ENCODE peak calls at places on chromosome 17, in seven cellular contexts. G, D, P, N, Q, S and Y are unnamed samples. For H3K4me1, the result is how much of the 10 kb centered on the place peaks cover.

GRCh38 chr17:65064452-65065019 is 8.0 kb upstream of the GNA13 start:
- DNase-seq in G (peak), D (no peak), P (no peak), N (peak), Q (no peak), S (no peak), Y (no peak)

GRCh38 chr17:14307560-14308024 is 6.7 kb downstream of the HS3ST3B1 start:
- DNase-seq in G (peak), D (no peak), P (no peak), N (peak), Q (no peak), S (no peak), Y (no peak)

GRCh38 chr17:48484256-48484655 is 46.6 kb downstream of the HOXB1 start:
- DNase-seq in G (no peak), D (no peak), P (no peak), N (peak), Q (no peak), S (no peak), Y (no peak)

GRCh38 chr17:5592382-5592781 is 8.1 kb upstream of the NLRP1 start:
- DNase-seq in G (peak), D (no peak), P (peak), N (peak), Q (no peak), S (peak), Y (peak)

GRCh38 chr17:50944054-50944901 is 78.1 kb upstream of the TOB1 start:
- DNase-seq in G (peak), D (peak), P (peak), N (peak), Q (peak), S (peak), Y (peak)

GRCh38 chr17:20121359-20122235 is 112.4 kb downstream of the SPECC1 start:
- DNase-seq in G (peak), D (peak), P (peak), N (peak), Q (peak), S (peak), Y (peak)

GRCh38 chr17:81191116-81191515 is 25.1 kb upstream of the AATK start:
- DNase-seq in G (no peak), D (no peak), P (no peak), N (no peak), Q (no peak), S (no peak), Y (no peak)

GRCh38 chr17:10380631-10381408 is 8.0 kb upstream of the MYH13 start:
- DNase-seq in G (peak), D (no peak), P (no peak), N (peak), Q (no peak), S (no peak), Y (no peak)

GRCh38 chr17:8807070-8807550 is 7.9 kb upstream of the MFSD6L start:
- DNase-seq in G (no peak), D (no peak), P (no peak), N (peak), Q (no peak), S (no peak), Y (no peak)

GRCh38 chr17:13410874-13411273 is 190.9 kb downstream of the HS3ST3A1 start:
- DNase-seq in G (peak), D (no peak), P (no peak), N (no peak), Q (no peak), S (no peak), Y (no peak)

GRCh38 chr17:31373150-31374082 is 18.1 kb upstream of the RAB11FIP4 start:
- DNase-seq in G (peak), D (no peak), P (no peak), N (peak), Q (no peak), S (peak), Y (peak)

GRCh38 chr17:77332034-77332971 is 191.5 kb downstream of the SEC14L1 start:
- DNase-seq in G (no peak), D (peak), P (no peak), N (peak), Q (peak), S (peak), Y (peak)

GRCh38 chr17:77329741-77330531 is 189.2 kb downstream of the SEC14L1 start:
- DNase-seq in G (no peak), D (peak), P (no peak), N (no peak), Q (peak), S (no peak), Y (peak)

GRCh38 chr17:77328823-77329740 is 188.3 kb downstream of the SEC14L1 start:
- DNase-seq in G (no peak), D (peak), P (no peak), N (no peak), Q (peak), S (no peak), Y (peak)

GRCh38 chr17:77331161-77331864 is 190.5 kb downstream of the SEC14L1 start:
- DNase-seq in G (peak), D (peak), P (peak), N (peak), Q (peak), S (peak), Y (peak)

GRCh38 chr17:77330602-77331081 is 189.9 kb downstream of the SEC14L1 start:
- DNase-seq in G (no peak), D (peak), P (no peak), N (no peak), Q (peak), S (no peak), Y (no peak)
- H3K4me1 ChIP-seq in G (under half), D (under half), P (under half), N (under half), Q (under half), S (half or more), Y (under half)

GRCh38 chr17:82679586-82680465 is 18.7 kb downstream of the RAB40B start:
- DNase-seq in G (no peak), D (no peak), P (no peak), N (no peak), Q (no peak), S (no peak), Y (no peak)
- H3K4me1 ChIP-seq in G (under half), D (under half), P (under half), N (under half), Q (under half), S (under half), Y (under half)

DNA sequence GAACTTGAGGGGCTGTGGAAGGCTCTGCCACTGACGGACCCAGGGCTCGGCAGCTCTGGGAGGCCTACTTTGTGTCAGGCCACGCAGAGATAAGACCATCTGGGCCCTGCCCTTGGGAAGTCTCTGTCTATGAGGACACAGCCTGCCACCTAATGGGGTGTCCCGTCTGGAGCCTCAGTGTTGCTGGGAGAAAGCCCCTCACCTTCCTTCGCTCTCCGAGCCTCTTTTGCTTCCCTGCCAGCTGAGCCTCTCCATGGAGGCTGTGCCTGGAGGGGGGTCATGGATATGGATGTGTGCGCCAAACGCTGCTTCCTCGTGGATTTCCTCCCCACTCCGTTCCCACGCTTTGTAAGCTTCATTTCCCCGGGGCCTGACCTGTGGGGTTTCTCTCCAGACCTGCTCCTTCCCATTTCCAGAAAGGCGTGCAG is 228.8 kb downstream of the SEC14L1 start:
- DNase-seq in G (no peak), D (no peak), P (no peak), N (no peak), Q (no peak), S (no peak), Y (no peak)
- H3K4me1 ChIP-seq in G (under half), D (half or more), P (under half), N (half or more), Q (half or more), S (half or more), Y (under half)

GRCh38 chr17:17359271-17359670 is 56.1 kb downstream of the NT5M start:
- DNase-seq in G (no peak), D (no peak), P (no peak), N (no peak), Q (no peak), S (no peak), Y (no peak)
- H3K4me1 ChIP-seq in G (under half), D (under half), P (under half), N (under half), Q (under half), S (under half), Y (under half)

GRCh38 chr17:79945591-79946255 is 89.9 kb downstream of the TBC1D16 start:
- DNase-seq in G (no peak), D (no peak), P (peak), N (no peak), Q (peak), S (no peak), Y (no peak)
- H3K4me1 ChIP-seq in G (under half), D (under half), P (under half), N (under half), Q (under half), S (under half), Y (under half)

GRCh38 chr17:42521666-42522262 is 14.3 kb upstream of the NAGLU start:
- DNase-seq in G (peak), D (no peak), P (no peak), N (no peak), Q (no peak), S (no peak), Y (no peak)
- H3K4me1 ChIP-seq in G (half or more), D (half or more), P (half or more), N (under half), Q (under half), S (under half), Y (under half)

GRCh38 chr17:59634632-59635561 is 15.2 kb downstream of the CLTC start:
- DNase-seq in G (no peak), D (no peak), P (no peak), N (peak), Q (no peak), S (no peak), Y (peak)
- H3K4me1 ChIP-seq in G (under half), D (half or more), P (under half), N (under half), Q (under half), S (under half), Y (under half)

DNA sequence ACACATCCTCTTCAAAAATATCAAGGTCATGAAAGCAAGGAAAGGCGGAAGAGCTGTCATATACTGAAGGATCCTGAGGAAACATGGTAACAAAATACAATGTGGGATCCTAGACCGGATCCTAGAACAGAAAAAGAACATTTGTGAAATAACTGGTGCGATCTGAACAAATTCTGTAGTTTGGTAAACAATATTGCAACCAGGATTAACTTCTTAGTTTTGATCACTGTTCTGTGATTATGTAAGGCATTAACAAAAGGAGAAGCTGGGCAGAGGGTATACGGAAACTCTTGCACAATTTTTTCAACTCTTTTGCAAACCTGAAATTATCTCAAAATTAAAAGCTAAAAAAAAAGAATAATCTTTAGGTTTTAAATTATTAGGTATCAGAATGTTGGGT is 109.7 kb downstream of the TRIM37 start:
- DNase-seq in G (no peak), D (no peak), P (no peak), N (no peak), Q (no peak), S (no peak), Y (no peak)
- H3K4me1 ChIP-seq in G (under half), D (under half), P (under half), N (under half), Q (under half), S (under half), Y (under half)

GRCh38 chr17:42522263-42522790 is 13.7 kb upstream of the NAGLU start:
- DNase-seq in G (no peak), D (no peak), P (no peak), N (no peak), Q (no peak), S (no peak), Y (no peak)
- H3K4me1 ChIP-seq in G (half or more), D (half or more), P (half or more), N (half or more), Q (under half), S (under half), Y (under half)